ENCODE peak calls at places on chromosomes 3 and 15, in four cellular contexts. E is stimulated activated CD8-positive, alpha-beta memory T cell treated with anti-CD3 and anti-CD28 coated beads, Interleukin-4, amount 100 ng/mL, for 48 hours; Z is GOT3; V is activated CD4-positive, alpha-beta T cell treated with anti-CD3 and anti-CD28 coated beads, Interleukin-2, amount 50 U/mL, for 1 hour. K is an unnamed sample.
A peak's percentile ranks its signal among the peaks of the same experiment; 100 is the strongest.

GRCh38 chr3:117404756-117405155 is 695.2 kb downstream of the TUSC7 start:
- DNase-seq in V (no peak), Z (no peak), E (no peak), K (no peak)

GRCh38 chr3:57691411-57692133 is 1.3 kb downstream of the DENND6A start:
- DNase-seq in Z (no peak), V (no peak), E (peak; percentile 44), K (no peak)

GRCh38 chr3:108486910-108487309 is 23.5 kb downstream of the MYH15 start:
- DNase-seq in V (no peak), E (no peak), Z (no peak), K (no peak)

GRCh38 chr3:39267631-39268553 is 11.9 kb downstream of the CX3CR1 start:
- DNase-seq in E (peak; percentile 88), V (peak; percentile 61), Z (no peak), K (no peak)

GRCh38 chr3:65356331-65357286 is 668.8 kb upstream of the ADAMTS9 start:
- DNase-seq in E (no peak), V (no peak), Z (no peak), K (peak; percentile 20)

GRCh38 chr3:8237893-8238292 is 263.7 kb upstream of the LMCD1 start:
- DNase-seq in V (no peak), Z (no peak), E (no peak), K (no peak)

GRCh38 chr15:74314897-74315438 is 52.5 kb downstream of the CYP11A1 start:
- DNase-seq in V (peak; percentile 14), Z (no peak), E (peak; percentile 69), K (no peak)

GRCh38 chr15:39192979-39193559 is 387.8 kb upstream of the THBS1 start:
- DNase-seq in V (no peak), E (no peak), Z (no peak), K (no peak)

GRCh38 chr3:159260049-159260662 is 458.3 kb downstream of the MFSD1 start:
- DNase-seq in Z (no peak), V (peak; percentile 14), E (peak; percentile 37), K (peak; percentile 50)

GRCh38 chr15:70112018-70112395 is 14.3 kb upstream of the TLE3 start:
- DNase-seq in V (no peak), Z (no peak), E (no peak), K (no peak)

GRCh38 chr15:68259883-68260282 is 17.7 kb upstream of the FEM1B start:
- DNase-seq in Z (no peak), E (no peak), V (no peak), K (no peak)

GRCh38 chr3:70064194-70064787 is 64.8 kb downstream of the SAMMSON start:
- DNase-seq in E (no peak), Z (no peak), V (no peak), K (peak; percentile 42)

GRCh38 chr15:100601158-100601557 is 826 bp downstream of the LINS1 start:
- DNase-seq in E (peak; percentile 66), V (peak; percentile 36), Z (no peak), K (peak; percentile 36)